ENCODE peak calls at places on chromosomes 1 and 21, in six cellular contexts. J, E, C, W, K and U are unnamed samples.

GRCh38 chr21:26849428-26850115 is 4.4 kb upstream of the ADAMTS1 start:
- DNase-seq in E (peak; percentile 84), J (peak; percentile 35), C (peak; percentile 14), W (no peak), K (no peak), U (no peak)

GRCh38 chr1:162538815-162539431 is 22.6 kb upstream of the UAP1 start:
- DNase-seq in W (peak; percentile 91), K (no peak), E (peak; percentile 98), C (no peak), J (no peak), U (peak; percentile 82)

GRCh38 chr1:36703526-36704208 is 221.0 kb upstream of the CSF3R start:
- DNase-seq in E (peak; percentile 53), W (no peak), J (no peak), K (peak; percentile 89), C (peak; percentile 71), U (peak; percentile 95)

GRCh38 chr1:168628807-168629206 is 52.4 kb downstream of the XCL1 start:
- DNase-seq in W (peak; percentile 33), C (no peak), K (no peak), E (peak; percentile 74), J (peak; percentile 79), U (no peak)

GRCh38 chr1:185207980-185208602 is 51.1 kb downstream of the SWT1 start:
- DNase-seq in E (peak; percentile 34), C (no peak), K (no peak), W (no peak), J (no peak), U (peak; percentile 21)

GRCh38 chr21:39011911-39012310 is 171.3 kb downstream of the PSMG1 start:
- DNase-seq in W (no peak), J (no peak), C (no peak), E (no peak), K (no peak), U (no peak)

GRCh38 chr1:245436407-245436806 is 281.6 kb downstream of the KIF26B start:
- DNase-seq in K (no peak), E (no peak), W (no peak), J (no peak), C (no peak), U (no peak)

GRCh38 chr1:116018007-116018406 is 41.7 kb downstream of the SLC22A15 start:
- DNase-seq in K (no peak), W (no peak), J (no peak), C (no peak), E (no peak), U (no peak)

GRCh38 chr1:7430047-7430608 is 341.0 kb upstream of the VAMP3 start:
- DNase-seq in E (no peak), C (no peak), W (no peak), J (no peak), K (no peak), U (no peak)

GRCh38 chr1:150876111-150876434 is 326 bp downstream of the ARNT start:
- DNase-seq in W (no peak), K (no peak), E (peak; percentile 64), J (no peak), C (no peak), U (peak; percentile 57)

GRCh38 chr1:153343811-153344717 is 4.6 kb downstream of the PGLYRP4 start:
- DNase-seq in J (no peak), W (no peak), K (no peak), C (no peak), E (no peak), U (no peak)

GRCh38 chr1:214439352-214440119 is 111.9 kb downstream of the PTPN14 start:
- DNase-seq in C (peak; percentile 86), J (peak; percentile 75), W (no peak), E (peak; percentile 82), K (no peak), U (no peak)

GRCh38 chr1:1200876-1201810 is 5.2 kb downstream of the TNFRSF18 start:
- DNase-seq in C (peak; percentile 40), E (peak; percentile 37), K (no peak), W (no peak), J (no peak), U (peak; percentile 99)

GRCh38 chr1:11602981-11603380 is 51.2 kb downstream of the FBXO2 start:
- DNase-seq in W (no peak), J (no peak), C (no peak), K (no peak), E (no peak), U (no peak)

GRCh38 chr1:219189021-219189824 is 15.5 kb downstream of the LYPLAL1 start:
- DNase-seq in E (peak; percentile 78), W (peak; percentile 33), C (no peak), J (peak; percentile 71), K (no peak), U (peak; percentile 51)

GRCh38 chr1:85867189-85867588 is 159.0 kb upstream of the ZNHIT6 start:
- DNase-seq in E (no peak), K (no peak), W (no peak), C (no peak), J (no peak), U (no peak)

GRCh38 chr1:223652436-223652901 is 13.0 kb downstream of the CAPN8 start:
- DNase-seq in J (no peak), K (peak; percentile 10), E (no peak), C (no peak), W (no peak), U (no peak)

GRCh38 chr21:39353295-39353694 is 4.4 kb upstream of the HMGN1 start:
- DNase-seq in W (no peak), K (no peak), E (peak; percentile 31), J (no peak), C (no peak), U (no peak)

GRCh38 chr1:218171302-218171893 is 113.7 kb upstream of the RRP15 start:
- DNase-seq in W (no peak), E (peak; percentile 66), K (no peak), C (peak; percentile 18), J (no peak), U (no peak)

GRCh38 chr1:156808186-156809030 is 8.2 kb downstream of the SH2D2A start:
- DNase-seq in E (no peak), K (no peak), W (no peak), C (no peak), J (no peak), U (no peak)

GRCh38 chr1:51218570-51218969 is 17.5 kb upstream of the RNF11 start:
- DNase-seq in K (no peak), C (no peak), E (no peak), W (no peak), J (no peak), U (peak; percentile 26)

GRCh38 chr21:15557925-15558324 is 171.9 kb upstream of the USP25 start:
- DNase-seq in J (no peak), W (no peak), C (no peak), E (no peak), K (no peak), U (no peak)

GRCh38 chr1:2230781-2231666 is 2.9 kb downstream of the SKI start:
- DNase-seq in W (no peak), C (no peak), J (no peak), E (peak; percentile 41), K (no peak), U (peak; percentile 93)

GRCh38 chr1:117501275-117501674 is 104.6 kb upstream of the TENT5C start:
- DNase-seq in J (no peak), C (no peak), E (peak; percentile 67), K (no peak), W (no peak), U (no peak)

GRCh38 chr1:143735764-143736461 is 235.9 kb downstream of the FAM72C start:
- DNase-seq in E (peak; percentile 34), J (no peak), K (no peak), W (no peak), C (no peak), U (peak; percentile 2)

GRCh38 chr1:69315823-69316222 is 251.9 kb upstream of the LRRC7 start:
- DNase-seq in K (no peak), J (no peak), W (no peak), C (no peak), E (no peak), U (no peak)

GRCh38 chr1:179079113-179079761 is 2.6 kb upstream of the TOR3A start:
- DNase-seq in C (peak; percentile 37), K (peak; percentile 45), E (peak; percentile 88), J (peak; percentile 16), W (no peak), U (peak; percentile 93)

GRCh38 chr1:181044449-181044966 is 10.7 kb downstream of the MR1 start:
- DNase-seq in K (no peak), W (no peak), J (no peak), E (peak; percentile 43), C (no peak), U (no peak)

GRCh38 chr1:26158271-26159112 is at the start of gene FAM110D:
- DNase-seq in K (no peak), J (no peak), C (no peak), E (no peak), W (no peak), U (no peak)

GRCh38 chr1:7831458-7831857 is 21.4 kb downstream of the UTS2 start:
- DNase-seq in J (no peak), W (no peak), C (no peak), K (no peak), E (no peak), U (no peak)

GRCh38 chr1:29829448-29830344 is 593.4 kb downstream of the PTPRU start:
- DNase-seq in C (no peak), E (no peak), W (no peak), J (no peak), K (no peak), U (no peak)

GRCh38 chr1:59768752-59769411 is 45.9 kb upstream of the HOOK1 start:
- DNase-seq in C (peak; percentile 52), K (no peak), J (no peak), W (no peak), E (no peak), U (no peak)

GRCh38 chr1:113141650-113142473 is 68.9 kb downstream of the LRIG2 start:
- DNase-seq in W (no peak), K (no peak), E (peak; percentile 76), C (no peak), J (no peak), U (no peak)

GRCh38 chr1:77434972-77435371 is 153.2 kb downstream of the AK5 start:
- DNase-seq in E (no peak), W (no peak), C (no peak), J (no peak), K (no peak), U (no peak)

GRCh38 chr21:42757826-42758655 is 104.6 kb downstream of the PDE9A start:
- DNase-seq in E (no peak), C (no peak), W (no peak), J (no peak), K (no peak), U (peak; percentile 75)

GRCh38 chr1:52672946-52673345 is 25.2 kb downstream of the COA7 start:
- DNase-seq in E (no peak), K (no peak), J (no peak), W (no peak), C (no peak), U (no peak)